ENCODE peak calls at places on chromosome 22, in eight cellular contexts. U, F, C, X, A, K, Y and T are unnamed samples.

GRCh38 chr22:37742374-37743092 is 45.7 kb downstream of the TRIOBP start:
- DNase-seq in U (no peak), F (peak; percentile 94), C (peak; percentile 67), X (no peak), A (peak; percentile 96), K (peak; percentile 62), Y (no peak), T (peak; percentile 64)

GRCh38 chr22:19878461-19879247 is 24.0 kb upstream of the GNB1L start:
- DNase-seq in U (no peak), F (no peak), C (no peak), X (peak; percentile 57), A (no peak), K (no peak), Y (no peak), T (no peak)

GRCh38 chr22:46967445-46968358 is 205.3 kb downstream of the TBC1D22A start:
- DNase-seq in U (no peak), F (no peak), C (no peak), X (no peak), A (no peak), K (no peak), Y (no peak), T (no peak)

GRCh38 chr22:44735518-44736428 is 16.6 kb upstream of the ARHGAP8 start:
- DNase-seq in U (peak; percentile 93), F (peak; percentile 47), C (peak; percentile 56), X (no peak), A (no peak), K (no peak), Y (peak; percentile 75), T (peak; percentile 85)

GRCh38 chr22:42151924-42152635 is 21.5 kb upstream of the CYP2D6 start:
- DNase-seq in U (no peak), F (no peak), C (no peak), X (no peak), A (no peak), K (no peak), Y (no peak), T (no peak)

GRCh38 chr22:23478175-23478574 is 101.9 kb downstream of the IGLL1 start:
- DNase-seq in U (no peak), F (peak; percentile 20), C (peak; percentile 23), X (no peak), A (no peak), K (no peak), Y (no peak), T (no peak)

GRCh38 chr22:38462960-38463784 is 4.7 kb upstream of the KDELR3 start:
- DNase-seq in U (peak; percentile 69), F (no peak), C (no peak), X (no peak), A (no peak), K (no peak), Y (no peak), T (peak; percentile 74)

GRCh38 chr22:41915035-41915782 is at the start of gene SHISA8:
- DNase-seq in U (peak; percentile 64), F (no peak), C (no peak), X (no peak), A (no peak), K (no peak), Y (no peak), T (peak; percentile 80)

GRCh38 chr22:31177420-31178162 is 17.6 kb downstream of the RNF185 start:
- DNase-seq in U (no peak), F (no peak), C (no peak), X (peak; percentile 90), A (no peak), K (peak; percentile 67), Y (no peak), T (peak; percentile 45)

GRCh38 chr22:23117275-23117674 is 24.5 kb downstream of the RSPH14 start:
- DNase-seq in U (no peak), F (no peak), C (no peak), X (no peak), A (no peak), K (no peak), Y (no peak), T (no peak)

GRCh38 chr22:22657712-22658111 is 13.3 kb downstream of the GGTLC2 start:
- DNase-seq in U (no peak), F (no peak), C (no peak), X (no peak), A (no peak), K (no peak), Y (no peak), T (no peak)

GRCh38 chr22:29481265-29482000 is 1.4 kb downstream of the NEFH start:
- DNase-seq in U (peak; percentile 25), F (no peak), C (no peak), X (no peak), A (no peak), K (no peak), Y (no peak), T (peak; percentile 30)

GRCh38 chr22:23784215-23784732 is 2.5 kb upstream of the SMARCB1 start:
- DNase-seq in U (no peak), F (peak; percentile 71), C (no peak), X (no peak), A (no peak), K (no peak), Y (no peak), T (peak; percentile 54)

GRCh38 chr22:19679476-19680099 is 34.7 kb upstream of the SEPTIN5 start:
- DNase-seq in U (peak; percentile 69), F (no peak), C (peak; percentile 45), X (peak; percentile 61), A (no peak), K (no peak), Y (no peak), T (no peak)

GRCh38 chr22:46389081-46389480 is 53.6 kb downstream of the TRMU start:
- DNase-seq in U (no peak), F (no peak), C (no peak), X (no peak), A (no peak), K (no peak), Y (no peak), T (no peak)

GRCh38 chr22:27405672-27406388 is 395.7 kb downstream of the MN1 start:
- DNase-seq in U (peak; percentile 75), F (peak; percentile 56), C (peak; percentile 32), X (peak; percentile 72), A (peak; percentile 18), K (no peak), Y (no peak), T (peak; percentile 75)

GRCh38 chr22:24521791-24522245 is 26.7 kb downstream of the UPB1 start:
- DNase-seq in U (peak; percentile 38), F (peak; percentile 69), C (peak; percentile 80), X (no peak), A (peak; percentile 86), K (peak; percentile 47), Y (peak; percentile 78), T (peak; percentile 87)

GRCh38 chr22:36221799-36222751 is 17.3 kb downstream of the APOL2 start:
- DNase-seq in U (peak; percentile 53), F (peak; percentile 51), C (peak; percentile 63), X (no peak), A (peak; percentile 32), K (no peak), Y (no peak), T (peak; percentile 84)

GRCh38 chr22:29004647-29005371 is 56.8 kb downstream of the C22orf31 start:
- DNase-seq in U (peak; percentile 47), F (no peak), C (peak; percentile 93), X (no peak), A (peak; percentile 45), K (no peak), Y (peak; percentile 71), T (peak; percentile 85)

GRCh38 chr22:46931881-46932280 is 169.4 kb downstream of the TBC1D22A start:
- DNase-seq in U (no peak), F (peak; percentile 76), C (no peak), X (no peak), A (no peak), K (no peak), Y (no peak), T (no peak)

GRCh38 chr22:39266398-39267030 is 21.7 kb upstream of the PDGFB start:
- DNase-seq in U (no peak), F (no peak), C (peak; percentile 41), X (no peak), A (no peak), K (no peak), Y (no peak), T (no peak)

GRCh38 chr22:39130892-39131855 is 21.3 kb downstream of the CBX7 start:
- DNase-seq in U (no peak), F (no peak), C (no peak), X (no peak), A (no peak), K (no peak), Y (peak; percentile 54), T (peak; percentile 17)

GRCh38 chr22:38927033-38927789 is 30.2 kb upstream of the APOBEC3A start:
- DNase-seq in U (peak; percentile 85), F (no peak), C (peak; percentile 56), X (peak; percentile 88), A (peak; percentile 74), K (no peak), Y (peak; percentile 80), T (peak; percentile 85)

GRCh38 chr22:47396105-47396504 is 633.7 kb downstream of the TBC1D22A start:
- DNase-seq in U (no peak), F (no peak), C (no peak), X (no peak), A (no peak), K (no peak), Y (no peak), T (no peak)

GRCh38 chr22:29831186-29831921 is 6.7 kb downstream of the ASCC2 start:
- DNase-seq in U (no peak), F (no peak), C (no peak), X (no peak), A (no peak), K (no peak), Y (no peak), T (no peak)